ENCODE peak calls at places on chromosomes 7 and 10, in four cellular contexts. K, O, P and N are unnamed samples.

GRCh38 chr7:69732203-69732602 is 133.9 kb downstream of the AUTS2 start:
- DNase-seq in K (no peak), O (no peak), P (no peak), N (no peak)

GRCh38 chr7:40099837-40100236 is 34.6 kb downstream of the MPLKIP start:
- DNase-seq in K (no peak), O (no peak), P (no peak), N (no peak)

GRCh38 chr10:29648114-29648982 is 13.6 kb upstream of the SVIL start:
- DNase-seq in K (no peak), O (no peak), P (no peak), N (no peak)

GRCh38 chr7:86645174-86645566 is 1.5 kb downstream of the GRM3 start:
- DNase-seq in K (no peak), O (no peak), P (no peak), N (no peak)

GRCh38 chr7:125773113-125773800 is 843.6 kb upstream of the POT1 start:
- DNase-seq in K (no peak), O (no peak), P (peak; percentile 74), N (no peak)

GRCh38 chr10:11146402-11147171 is 128.9 kb downstream of the CELF2 start:
- DNase-seq in K (no peak), O (no peak), P (no peak), N (no peak)

GRCh38 chr7:53789741-53790140 is 752.4 kb upstream of the VSTM2A start:
- DNase-seq in K (no peak), O (no peak), P (no peak), N (no peak)

GRCh38 chr10:89668391-89669180 is 23.5 kb upstream of the PANK1 start:
- DNase-seq in K (no peak), O (no peak), P (no peak), N (no peak)

GRCh38 chr10:21401196-21401595 is 124.3 kb downstream of the SKIDA1 start:
- DNase-seq in K (no peak), O (no peak), P (no peak), N (no peak)

GRCh38 chr10:118002581-118002980 is 44.2 kb downstream of the RAB11FIP2 start:
- DNase-seq in K (no peak), O (no peak), P (no peak), N (no peak)

GRCh38 chr10:131169146-131169545 is 142.4 kb downstream of the TCERG1L start:
- DNase-seq in K (no peak), O (no peak), P (no peak), N (no peak)

GRCh38 chr10:85604884-85605283 is 761.7 kb downstream of the GRID1 start:
- DNase-seq in K (no peak), O (no peak), P (no peak), N (no peak)

GRCh38 chr7:29100857-29101256 is 45.5 kb downstream of the CPVL start:
- DNase-seq in K (no peak), O (no peak), P (no peak), N (no peak)

GRCh38 chr10:69803809-69804208 is 2.1 kb downstream of the COL13A1 start:
- DNase-seq in K (no peak), O (no peak), P (no peak), N (no peak)

GRCh38 chr10:59222788-59223187 is 46.3 kb downstream of the PHYHIPL start:
- DNase-seq in K (no peak), O (no peak), P (no peak), N (no peak)

GRCh38 chr7:155962968-155963300 is 150.7 kb upstream of the SHH start:
- DNase-seq in K (no peak), O (no peak), P (no peak), N (no peak)

GRCh38 chr7:129684777-129685176 is 73.3 kb downstream of the NRF1 start:
- DNase-seq in K (no peak), O (no peak), P (no peak), N (no peak)

GRCh38 chr7:18693401-18693800 is 197.9 kb downstream of the HDAC9 start:
- DNase-seq in K (peak; percentile 75), O (peak; percentile 44), P (no peak), N (peak; percentile 73)

GRCh38 chr10:123389520-123389919 is 235.3 kb downstream of the BUB3 start:
- DNase-seq in K (no peak), O (no peak), P (no peak), N (no peak)

GRCh38 chr10:90023950-90024349 is 322.6 kb downstream of the KIF20B start:
- DNase-seq in K (no peak), O (no peak), P (no peak), N (no peak)

GRCh38 chr10:8696746-8697145 is 642.3 kb downstream of the GATA3 start:
- DNase-seq in K (no peak), O (no peak), P (no peak), N (no peak)

GRCh38 chr10:59718246-59718645 is 8.6 kb upstream of the SLC16A9 start:
- DNase-seq in K (no peak), O (no peak), P (no peak), N (no peak)

GRCh38 chr7:108152198-108152597 is 22.0 kb upstream of the LAMB4 start:
- DNase-seq in K (no peak), O (no peak), P (no peak), N (no peak)

GRCh38 chr10:132704008-132704814 is 81.7 kb downstream of the NKX6-2 start:
- DNase-seq in K (no peak), O (no peak), P (no peak), N (no peak)

GRCh38 chr7:116455009-116455408 is 44.5 kb upstream of the CAV2 start:
- DNase-seq in K (no peak), O (no peak), P (no peak), N (no peak)

GRCh38 chr7:150410680-150411346 is 31.7 kb downstream of the ZNF775 start:
- DNase-seq in K (no peak), O (no peak), P (no peak), N (no peak)

GRCh38 chr7:128810473-128810872 is 18.7 kb downstream of the CCDC136 start:
- DNase-seq in K (no peak), O (no peak), P (no peak), N (no peak)

GRCh38 chr7:158343526-158343925 is 244.1 kb downstream of the PTPRN2 start:
- DNase-seq in K (no peak), O (no peak), P (no peak), N (no peak)

GRCh38 chr10:75195035-75195763 is 15.4 kb upstream of the VDAC2 start:
- DNase-seq in K (peak; percentile 39), O (no peak), P (no peak), N (peak; percentile 62)

GRCh38 chr10:75197066-75197465 is 13.5 kb upstream of the VDAC2 start:
- DNase-seq in K (no peak), O (no peak), P (no peak), N (no peak)

GRCh38 chr10:75189266-75190096 is 21.1 kb upstream of the VDAC2 start:
- DNase-seq in K (no peak), O (no peak), P (no peak), N (no peak)

GRCh38 chr10:75187961-75188426 is 22.6 kb upstream of the VDAC2 start:
- DNase-seq in K (peak; percentile 40), O (peak; percentile 52), P (peak; percentile 61), N (no peak)

DNA sequence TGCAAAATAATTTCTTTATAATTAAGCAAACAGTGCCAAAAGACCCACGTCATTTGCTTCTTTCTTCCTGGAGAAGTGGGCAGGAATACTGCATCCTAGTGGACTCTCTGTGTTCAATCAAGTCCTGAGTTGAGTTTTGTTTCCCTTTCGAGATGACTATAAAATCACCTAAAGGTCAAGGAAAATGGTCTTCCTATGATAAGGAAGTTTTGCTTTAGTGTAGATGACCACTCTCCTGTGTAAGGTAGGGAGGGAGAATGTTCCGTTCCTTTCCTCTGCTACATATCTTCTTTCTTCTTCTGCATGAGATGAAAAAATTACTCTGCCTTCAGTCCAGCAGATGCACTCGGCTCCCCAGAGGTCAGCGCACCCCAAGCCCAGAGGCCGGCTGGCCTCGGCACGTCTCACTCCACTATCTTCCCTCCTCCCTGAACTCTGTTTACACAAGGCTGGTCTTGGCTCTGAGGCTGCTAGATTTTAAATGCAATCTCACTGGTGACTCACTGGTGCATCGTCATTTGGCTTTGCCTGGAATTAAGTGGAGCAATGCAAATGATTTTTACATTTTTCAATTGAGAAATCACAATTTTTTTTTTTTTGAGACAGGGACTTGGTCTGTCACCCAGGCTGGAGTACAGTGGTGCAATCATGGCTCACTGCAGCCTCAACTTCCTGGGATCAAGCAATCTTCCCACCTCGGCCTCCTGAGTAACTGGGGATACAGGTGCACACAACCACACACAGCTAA is 18.6 kb upstream of the VDAC2 start:
- DNase-seq in K (peak; percentile 54), O (peak; percentile 65), P (no peak), N (peak; percentile 84)
- TF ChIP-seq CTCF in K (no peak), O (no peak), P (no peak), N (peak; percentile 30)

GRCh38 chr10:101229275-101230184 is at the start of gene LBX1:
- DNase-seq in K (no peak), O (no peak), P (peak; percentile 31), N (no peak)

GRCh38 chr10:101226506-101226887 is 2.8 kb downstream of the LBX1 start:
- DNase-seq in K (no peak), O (no peak), P (no peak), N (no peak)

GRCh38 chr10:101228682-101229274 is 485 bp downstream of the LBX1 start:
- DNase-seq in K (no peak), O (no peak), P (peak; percentile 40), N (no peak)

GRCh38 chr10:101226888-101227736 is 2.2 kb downstream of the LBX1 start:
- DNase-seq in K (no peak), O (no peak), P (peak; percentile 43), N (no peak)

DNA sequence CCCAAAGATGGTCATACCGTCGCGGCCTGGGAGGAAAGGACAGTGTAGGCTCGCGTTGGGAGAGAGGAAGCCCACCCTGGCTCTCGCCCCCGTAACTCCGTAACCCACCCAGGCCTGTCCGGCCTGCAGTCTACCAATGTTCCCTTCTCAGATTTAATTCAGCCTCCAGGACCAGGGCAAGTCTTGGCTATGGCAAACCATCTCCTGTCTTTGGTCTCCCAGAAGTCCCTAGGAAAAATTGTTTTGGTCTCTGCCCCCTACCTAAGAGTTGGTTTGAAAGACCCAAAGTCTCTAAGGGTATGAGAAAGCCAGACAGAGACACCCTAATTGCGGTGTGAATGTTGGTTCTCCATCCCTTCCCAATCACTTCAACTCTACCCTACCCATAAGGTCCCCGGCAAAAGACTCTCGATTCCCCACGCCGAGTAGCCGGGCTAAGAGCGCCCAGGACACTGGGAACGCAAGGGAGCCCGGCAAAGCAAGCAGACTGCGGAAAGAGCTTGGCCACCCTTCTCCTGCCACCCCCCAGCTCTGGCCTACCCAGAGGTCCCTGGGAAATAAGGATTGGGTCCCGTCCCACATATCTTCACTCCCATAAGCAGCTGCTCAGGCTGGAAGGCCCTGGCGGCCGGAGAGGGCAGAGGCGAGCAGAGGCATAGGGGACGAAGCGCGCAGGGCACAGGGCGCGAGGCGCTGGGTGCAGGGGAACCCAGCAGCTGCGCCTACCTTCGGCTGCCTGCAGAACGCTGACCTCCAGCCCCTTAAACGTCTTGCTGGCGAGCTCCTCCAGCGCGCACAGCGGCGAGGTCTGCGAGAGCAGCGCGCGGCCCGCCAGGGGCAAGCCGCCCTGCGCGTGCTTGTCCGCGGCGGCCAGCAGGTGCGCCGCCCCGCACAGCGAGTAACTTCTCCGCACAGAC is 1.2 kb downstream of the LBX1 start:
- DNase-seq in K (no peak), O (no peak), P (peak; percentile 48), N (no peak)
- TF ChIP-seq CTCF in K (no peak), O (no peak), P (no peak), N (no peak)

DNA sequence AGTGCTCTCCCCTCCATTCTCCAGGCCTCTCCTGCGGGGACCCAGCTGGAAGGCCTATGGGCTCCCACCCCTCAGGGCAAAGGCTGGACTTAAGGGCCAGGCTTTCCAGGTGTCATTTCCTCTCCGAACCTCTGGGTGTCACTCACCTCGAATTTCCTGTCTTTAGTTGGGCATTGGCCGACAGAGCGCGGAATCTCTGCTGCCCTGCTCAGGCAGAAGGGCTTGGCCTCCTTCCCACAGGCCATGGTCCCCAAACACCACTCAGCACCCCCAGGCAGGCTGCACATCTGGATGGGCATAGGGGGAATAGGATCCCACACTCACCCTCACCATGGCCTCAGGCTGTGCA is 212.9 kb downstream of the CCSER2 start:
- DNase-seq in K (no peak), O (no peak), P (peak; percentile 36), N (no peak)
- TF ChIP-seq CTCF in K (no peak), O (no peak), P (no peak), N (no peak)

GRCh38 chr10:12949248-12949647 is 52.3 kb downstream of the CCDC3 start:
- DNase-seq in K (no peak), O (no peak), P (no peak), N (no peak)
- TF ChIP-seq CTCF in K (no peak), O (no peak), P (no peak), N (no peak)